ENCODE peak calls at places on chromosomes 7 and 10, in eight cellular contexts. One of them, this sample, is unnamed.

GRCh38 chr10:131686781-131687419 is 213.9 kb upstream of the PPP2R2D start:
- DNase-seq in smooth muscle cell of the brain vasculature: no peak
- DNase-seq in right atrium auricular region: no peak
- DNase-seq in M059J: no peak
- DNase-seq in GM03348: no peak
- DNase-seq in fibroblast of lung: no peak
- DNase-seq in SW480: no peak
- DNase-seq in fibroblast of gingiva: no peak
- DNase-seq in this sample: no peak

GRCh38 chr7:106185719-106186118 is 73.6 kb upstream of the SYPL1 start:
- DNase-seq in SW480: no peak
- DNase-seq in right atrium auricular region: no peak
- DNase-seq in fibroblast of gingiva: no peak
- DNase-seq in M059J: peak
- DNase-seq in fibroblast of lung: no peak
- DNase-seq in GM03348: no peak
- DNase-seq in smooth muscle cell of the brain vasculature: no peak
- DNase-seq in this sample: no peak

GRCh38 chr7:76037310-76037709 is 10.5 kb downstream of the STYXL1 start:
- DNase-seq in GM03348: peak
- DNase-seq in smooth muscle cell of the brain vasculature: no peak
- DNase-seq in fibroblast of gingiva: peak
- DNase-seq in M059J: peak
- DNase-seq in SW480: no peak
- DNase-seq in right atrium auricular region: no peak
- DNase-seq in fibroblast of lung: peak
- DNase-seq in this sample: no peak

GRCh38 chr10:116056445-116057293 is 216.3 kb downstream of the GFRA1 start:
- DNase-seq in smooth muscle cell of the brain vasculature: no peak
- DNase-seq in SW480: no peak
- DNase-seq in fibroblast of gingiva: peak
- DNase-seq in fibroblast of lung: peak
- DNase-seq in right atrium auricular region: no peak
- DNase-seq in M059J: no peak
- DNase-seq in GM03348: peak
- DNase-seq in this sample: no peak

GRCh38 chr10:90018819-90019218 is 317.4 kb downstream of the KIF20B start:
- DNase-seq in right atrium auricular region: no peak
- DNase-seq in smooth muscle cell of the brain vasculature: no peak
- DNase-seq in fibroblast of lung: no peak
- DNase-seq in M059J: no peak
- DNase-seq in fibroblast of gingiva: no peak
- DNase-seq in GM03348: no peak
- DNase-seq in SW480: no peak
- DNase-seq in this sample: no peak

GRCh38 chr7:65609131-65609530 is 235.5 kb downstream of the ZNF92 start:
- DNase-seq in fibroblast of gingiva: no peak
- DNase-seq in fibroblast of lung: no peak
- DNase-seq in M059J: peak
- DNase-seq in SW480: no peak
- DNase-seq in smooth muscle cell of the brain vasculature: no peak
- DNase-seq in right atrium auricular region: no peak
- DNase-seq in GM03348: no peak
- DNase-seq in this sample: no peak

GRCh38 chr10:5360318-5360915 is 4.3 kb upstream of the UCN3 start:
- DNase-seq in M059J: no peak
- DNase-seq in GM03348: no peak
- DNase-seq in fibroblast of gingiva: no peak
- DNase-seq in fibroblast of lung: no peak
- DNase-seq in right atrium auricular region: no peak
- DNase-seq in smooth muscle cell of the brain vasculature: no peak
- DNase-seq in SW480: no peak
- DNase-seq in this sample: no peak

GRCh38 chr7:30922596-30922995 is 10.9 kb downstream of the AQP1 start:
- DNase-seq in fibroblast of gingiva: no peak
- DNase-seq in SW480: no peak
- DNase-seq in GM03348: no peak
- DNase-seq in right atrium auricular region: peak
- DNase-seq in fibroblast of lung: no peak
- DNase-seq in smooth muscle cell of the brain vasculature: no peak
- DNase-seq in M059J: no peak
- DNase-seq in this sample: no peak

GRCh38 chr10:7908541-7909210 is 90.4 kb downstream of the TAF3 start:
- DNase-seq in right atrium auricular region: no peak
- DNase-seq in fibroblast of lung: no peak
- DNase-seq in fibroblast of gingiva: no peak
- DNase-seq in SW480: peak
- DNase-seq in smooth muscle cell of the brain vasculature: no peak
- DNase-seq in M059J: peak
- DNase-seq in GM03348: no peak
- DNase-seq in this sample: no peak

GRCh38 chr10:339038-339391 is 203.8 kb downstream of the ZMYND11 start:
- DNase-seq in smooth muscle cell of the brain vasculature: peak
- DNase-seq in SW480: no peak
- DNase-seq in fibroblast of gingiva: peak
- DNase-seq in GM03348: no peak
- DNase-seq in M059J: no peak
- DNase-seq in fibroblast of lung: no peak
- DNase-seq in right atrium auricular region: no peak
- DNase-seq in this sample: no peak

GRCh38 chr7:66921396-66921917 is 432 bp downstream of the TMEM248 start:
- DNase-seq in right atrium auricular region: no peak
- DNase-seq in fibroblast of gingiva: peak
- DNase-seq in fibroblast of lung: peak
- DNase-seq in GM03348: peak
- DNase-seq in SW480: peak
- DNase-seq in smooth muscle cell of the brain vasculature: no peak
- DNase-seq in M059J: peak
- DNase-seq in this sample: peak

GRCh38 chr7:157816526-157817250 is 479.9 kb downstream of the DNAJB6 start:
- DNase-seq in SW480: no peak
- DNase-seq in fibroblast of lung: no peak
- DNase-seq in fibroblast of gingiva: no peak
- DNase-seq in GM03348: no peak
- DNase-seq in M059J: no peak
- DNase-seq in smooth muscle cell of the brain vasculature: no peak
- DNase-seq in right atrium auricular region: no peak
- DNase-seq in this sample: no peak

GRCh38 chr7:101537935-101538595 is 91.0 kb downstream of the MYL10 start:
- DNase-seq in fibroblast of lung: no peak
- DNase-seq in fibroblast of gingiva: no peak
- DNase-seq in right atrium auricular region: no peak
- DNase-seq in M059J: no peak
- DNase-seq in smooth muscle cell of the brain vasculature: no peak
- DNase-seq in GM03348: no peak
- DNase-seq in SW480: no peak
- DNase-seq in this sample: no peak

GRCh38 chr10:91287276-91287675 is 66.8 kb downstream of the PCGF5 start:
- DNase-seq in smooth muscle cell of the brain vasculature: no peak
- DNase-seq in fibroblast of gingiva: no peak
- DNase-seq in fibroblast of lung: no peak
- DNase-seq in M059J: peak
- DNase-seq in SW480: no peak
- DNase-seq in right atrium auricular region: no peak
- DNase-seq in GM03348: no peak
- DNase-seq in this sample: no peak

GRCh38 chr10:81874878-81875679 is at the start of gene NRG3:
- DNase-seq in smooth muscle cell of the brain vasculature: no peak
- DNase-seq in right atrium auricular region: no peak
- DNase-seq in M059J: no peak
- DNase-seq in SW480: no peak
- DNase-seq in fibroblast of lung: no peak
- DNase-seq in GM03348: peak
- DNase-seq in fibroblast of gingiva: no peak
- DNase-seq in this sample: no peak

GRCh38 chr10:97123713-97124112 is 62.0 kb downstream of the SLIT1 start:
- DNase-seq in SW480: no peak
- DNase-seq in GM03348: no peak
- DNase-seq in right atrium auricular region: no peak
- DNase-seq in smooth muscle cell of the brain vasculature: no peak
- DNase-seq in M059J: no peak
- DNase-seq in fibroblast of lung: no peak
- DNase-seq in fibroblast of gingiva: no peak
- DNase-seq in this sample: no peak

GRCh38 chr7:122901250-122901649 is 15.0 kb upstream of the CADPS2 start:
- DNase-seq in right atrium auricular region: no peak
- DNase-seq in fibroblast of lung: no peak
- DNase-seq in GM03348: no peak
- DNase-seq in M059J: no peak
- DNase-seq in smooth muscle cell of the brain vasculature: no peak
- DNase-seq in SW480: no peak
- DNase-seq in fibroblast of gingiva: peak
- DNase-seq in this sample: no peak

GRCh38 chr10:74593470-74593869 is 232.9 kb upstream of the KAT6B start:
- DNase-seq in M059J: peak
- DNase-seq in SW480: no peak
- DNase-seq in GM03348: peak
- DNase-seq in right atrium auricular region: no peak
- DNase-seq in smooth muscle cell of the brain vasculature: no peak
- DNase-seq in fibroblast of lung: peak
- DNase-seq in fibroblast of gingiva: peak
- DNase-seq in this sample: no peak

GRCh38 chr7:132942721-132943120 is 139.2 kb downstream of the CHCHD3 start:
- DNase-seq in SW480: no peak
- DNase-seq in M059J: peak
- DNase-seq in right atrium auricular region: no peak
- DNase-seq in smooth muscle cell of the brain vasculature: no peak
- DNase-seq in fibroblast of lung: no peak
- DNase-seq in GM03348: no peak
- DNase-seq in fibroblast of gingiva: no peak
- DNase-seq in this sample: no peak

This sample was measured in T-helper 2 cell treated with Interferon-gamma antibody and Interleukin-4, amounts not matched to agents 5 μg/mL and 100 μg/mL, for 36 hours.